ENCODE peak calls at places on chromosomes 2 and 18, in nine cellular contexts. P is GM20000, D is heart right ventricle, R is nephron progenitor cell, U is mammary epithelial cell, J is kidney, Z is fibroblast of lung, E is HFFc6, K is A673. I is an unnamed sample.

GRCh38 chr18:50051288-50051687 is 143.7 kb downstream of the MYO5B start:
- DNase-seq in P (no peak), D (no peak), R (no peak), U (peak; percentile 32), J (no peak), Z (no peak), E (no peak), K (no peak), I (no peak)

GRCh38 chr2:41963661-41964525 is 83.9 kb upstream of the PKDCC start:
- DNase-seq in P (no peak), D (peak; percentile 65), R (peak; percentile 74), U (no peak), J (peak; percentile 94), Z (peak; percentile 66), E (no peak), K (no peak), I (no peak)

GRCh38 chr2:228688007-228688645 is 506.6 kb upstream of the SPHKAP start:
- DNase-seq in P (no peak), D (no peak), R (no peak), U (no peak), J (no peak), Z (peak; percentile 96), E (no peak), K (peak; percentile 33), I (no peak)

GRCh38 chr2:77513191-77513590 is 9.0 kb downstream of the LRRTM4 start:
- DNase-seq in P (no peak), D (no peak), R (no peak), U (no peak), J (no peak), Z (peak; percentile 33), E (no peak), K (peak; percentile 59), I (no peak)

GRCh38 chr2:201806442-201806841 is at the start of gene CDK15:
- DNase-seq in P (no peak), D (peak; percentile 4), R (no peak), U (no peak), J (peak; percentile 57), Z (peak; percentile 93), E (peak; percentile 60), K (no peak), I (no peak)

GRCh38 chr2:224101820-224102630 is 62.9 kb upstream of the SERPINE2 start:
- DNase-seq in P (no peak), D (peak; percentile 59), R (no peak), U (peak; percentile 94), J (no peak), Z (peak; percentile 85), E (peak; percentile 96), K (peak; percentile 92), I (no peak)

GRCh38 chr2:27291865-27292264 is 9.6 kb downstream of the TRIM54 start:
- DNase-seq in P (no peak), D (no peak), R (no peak), U (peak; percentile 10), J (no peak), Z (no peak), E (no peak), K (no peak), I (no peak)

GRCh38 chr18:59665057-59666007 is 31.9 kb downstream of the CCBE1 start:
- DNase-seq in P (no peak), D (no peak), R (no peak), U (no peak), J (no peak), Z (peak; percentile 85), E (no peak), K (no peak), I (no peak)

GRCh38 chr2:120880381-120880780 is 144.7 kb downstream of the GLI2 start:
- DNase-seq in P (no peak), D (no peak), R (no peak), U (no peak), J (no peak), Z (peak; percentile 59), E (no peak), K (no peak), I (no peak)

DNA sequence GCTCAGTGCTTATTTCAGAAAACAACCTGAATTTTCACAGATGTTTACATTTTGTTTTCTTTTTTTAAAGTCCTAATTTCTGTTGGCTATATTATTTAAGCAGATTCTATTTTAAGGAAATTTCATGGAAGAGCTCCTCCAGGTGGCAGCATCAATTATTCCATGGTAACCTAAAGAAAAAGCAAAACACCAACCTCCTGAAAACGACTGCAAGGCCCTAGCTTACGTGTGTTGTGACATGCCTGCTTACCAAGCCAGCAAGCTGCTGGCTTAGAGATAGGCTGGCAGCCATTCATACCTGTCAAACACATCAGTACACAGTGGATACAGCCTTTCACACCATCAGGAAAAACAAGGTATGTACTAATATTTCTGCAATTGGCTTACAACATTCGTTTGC is 64.9 kb downstream of the LPIN2 start:
- DNase-seq in P (no peak), D (no peak), R (no peak), U (peak; percentile 61), J (no peak), Z (peak; percentile 72), E (peak; percentile 28), K (no peak), I (no peak)
- TF ChIP-seq CTCF in P (no peak), D (no peak), R (peak; percentile 26), U (peak; percentile 34), J (peak; percentile 33), Z (peak; percentile 48), E (peak; percentile 75), K (peak; percentile 53), I (no peak)

GRCh38 chr18:43961713-43962112 is 684.4 kb upstream of the SYT4 start:
- DNase-seq in P (no peak), D (no peak), R (no peak), U (no peak), J (no peak), Z (no peak), E (no peak), K (no peak), I (no peak)
- TF ChIP-seq CTCF in P (no peak), D (no peak), R (no peak), U (no peak), J (no peak), Z (no peak), E (no peak), K (no peak), I (no peak)

DNA sequence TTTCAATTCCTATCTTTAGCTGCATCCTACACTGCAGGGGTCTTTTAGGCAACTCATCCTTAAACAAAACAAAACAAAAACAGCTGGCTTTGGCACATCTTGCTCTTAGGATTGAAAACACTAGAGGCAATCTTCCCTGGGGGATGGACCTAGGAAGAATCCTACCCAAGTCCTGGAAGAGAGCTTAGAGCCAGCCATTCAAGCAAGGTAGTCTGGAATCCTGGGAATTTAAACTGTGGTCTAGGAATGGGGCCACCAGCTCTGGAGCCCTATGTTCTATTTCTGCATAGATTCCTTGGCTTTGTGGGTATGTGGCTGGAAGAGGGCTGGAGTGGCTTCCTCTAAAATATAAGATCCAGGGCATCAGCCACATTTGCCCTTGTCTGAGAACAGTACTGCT is 27.7 kb downstream of the MYL1 start:
- DNase-seq in P (no peak), D (no peak), R (no peak), U (no peak), J (no peak), Z (no peak), E (no peak), K (no peak), I (no peak)
- TF ChIP-seq CTCF in P (no peak), D (no peak), R (no peak), U (no peak), J (no peak), Z (no peak), E (no peak), K (no peak), I (no peak)

GRCh38 chr2:101517753-101518152 is 42.8 kb upstream of the RFX8 start:
- DNase-seq in P (no peak), D (no peak), R (no peak), U (peak; percentile 76), J (no peak), Z (peak; percentile 78), E (peak; percentile 47), K (no peak), I (no peak)

GRCh38 chr2:101519173-101519492 is 44.2 kb upstream of the RFX8 start:
- DNase-seq in P (no peak), D (no peak), R (no peak), U (no peak), J (no peak), Z (no peak), E (no peak), K (no peak), I (no peak)

GRCh38 chr2:101520246-101520645 is 45.3 kb upstream of the RFX8 start:
- DNase-seq in P (no peak), D (no peak), R (no peak), U (peak; percentile 86), J (no peak), Z (peak; percentile 33), E (peak; percentile 24), K (peak; percentile 26), I (no peak)

GRCh38 chr2:101516833-101517690 is 42.1 kb upstream of the RFX8 start:
- DNase-seq in P (no peak), D (no peak), R (no peak), U (peak; percentile 98), J (no peak), Z (peak; percentile 82), E (peak; percentile 96), K (peak; percentile 37), I (no peak)

GRCh38 chr2:101518470-101519172 is 43.7 kb upstream of the RFX8 start:
- DNase-seq in P (no peak), D (peak; percentile 66), R (peak; percentile 24), U (peak; percentile 65), J (peak; percentile 70), Z (peak; percentile 68), E (peak; percentile 52), K (peak; percentile 60), I (no peak)
- TF ChIP-seq CTCF in P (no peak), D (peak; percentile 22), R (no peak), U (peak; percentile 33), J (peak; percentile 53), Z (peak; percentile 53), E (peak; percentile 66), K (peak; percentile 56), I (peak; percentile 8)

GRCh38 chr18:31563778-31564177 is 27.9 kb upstream of the TTR start:
- DNase-seq in P (no peak), D (no peak), R (no peak), U (no peak), J (no peak), Z (no peak), E (no peak), K (no peak), I (no peak)
- TF ChIP-seq CTCF in P (no peak), D (no peak), R (no peak), U (peak; percentile 15), J (no peak), Z (no peak), E (peak; percentile 36), K (no peak), I (peak; percentile 41)

I was measured in GM13977.